ENCODE peak calls at places on chromosomes 2 and 18, in seven cellular contexts. One of them, this sample, is unnamed.

GRCh38 chr2:222753251-222753824 is 81.9 kb downstream of the MOGAT1 start:
- DNase-seq in H9: no peak
- DNase-seq in mesendoderm: no peak
- DNase-seq in trophoblast cell: no peak
- DNase-seq in mesenchymal stem cell: peak; percentile 31
- DNase-seq in neuronal stem cell: peak; percentile 33
- DNase-seq in H1: no peak
- DNase-seq in this sample: peak; percentile 82

GRCh38 chr2:188765522-188765921 is 208.7 kb upstream of the COL3A1 start:
- DNase-seq in H9: no peak
- DNase-seq in mesendoderm: peak; percentile 50
- DNase-seq in trophoblast cell: peak; percentile 20
- DNase-seq in mesenchymal stem cell: peak; percentile 72
- DNase-seq in neuronal stem cell: peak; percentile 8
- DNase-seq in H1: no peak
- DNase-seq in this sample: peak; percentile 12

GRCh38 chr2:65085148-65085547 is 28.9 kb downstream of the CEP68 start:
- DNase-seq in H9: no peak
- DNase-seq in mesendoderm: no peak
- DNase-seq in trophoblast cell: no peak
- DNase-seq in mesenchymal stem cell: no peak
- DNase-seq in neuronal stem cell: no peak
- DNase-seq in H1: no peak
- DNase-seq in this sample: no peak

GRCh38 chr2:121471571-121472464 is 58.9 kb upstream of the RNU4ATAC start:
- DNase-seq in H9: no peak
- DNase-seq in mesendoderm: peak; percentile 57
- DNase-seq in trophoblast cell: no peak
- DNase-seq in mesenchymal stem cell: no peak
- DNase-seq in neuronal stem cell: no peak
- DNase-seq in H1: no peak
- DNase-seq in this sample: peak; percentile 79

GRCh38 chr2:207869784-207870778 is 100.4 kb upstream of the FZD5 start:
- DNase-seq in H9: no peak
- DNase-seq in mesendoderm: no peak
- DNase-seq in trophoblast cell: peak; percentile 13
- DNase-seq in mesenchymal stem cell: peak; percentile 63
- DNase-seq in neuronal stem cell: no peak
- DNase-seq in H1: no peak
- DNase-seq in this sample: peak; percentile 83

GRCh38 chr2:236939751-236940229 is 145.9 kb upstream of the COPS8 start:
- DNase-seq in H9: no peak
- DNase-seq in mesendoderm: no peak
- DNase-seq in trophoblast cell: no peak
- DNase-seq in mesenchymal stem cell: peak; percentile 60
- DNase-seq in neuronal stem cell: no peak
- DNase-seq in H1: peak; percentile 22
- DNase-seq in this sample: no peak

GRCh38 chr18:45566025-45566740 is 49.1 kb upstream of the SLC14A2 start:
- DNase-seq in H9: no peak
- DNase-seq in mesendoderm: peak; percentile 27
- DNase-seq in trophoblast cell: no peak
- DNase-seq in mesenchymal stem cell: peak; percentile 79
- DNase-seq in neuronal stem cell: no peak
- DNase-seq in H1: no peak
- DNase-seq in this sample: peak; percentile 87

GRCh38 chr2:202817771-202818170 is 53.8 kb downstream of the ICA1L start:
- DNase-seq in H9: no peak
- DNase-seq in mesendoderm: no peak
- DNase-seq in trophoblast cell: no peak
- DNase-seq in mesenchymal stem cell: no peak
- DNase-seq in neuronal stem cell: no peak
- DNase-seq in H1: no peak
- DNase-seq in this sample: no peak

GRCh38 chr2:197219636-197220035 is 90.9 kb downstream of the ANKRD44 start:
- DNase-seq in H9: no peak
- DNase-seq in mesendoderm: no peak
- DNase-seq in trophoblast cell: no peak
- DNase-seq in mesenchymal stem cell: no peak
- DNase-seq in neuronal stem cell: no peak
- DNase-seq in H1: no peak
- DNase-seq in this sample: no peak

GRCh38 chr2:235940330-235940729 is 227.9 kb downstream of the GBX2 start:
- DNase-seq in H9: no peak
- DNase-seq in mesendoderm: peak; percentile 6
- DNase-seq in trophoblast cell: peak; percentile 27
- DNase-seq in mesenchymal stem cell: peak; percentile 99
- DNase-seq in neuronal stem cell: no peak
- DNase-seq in H1: no peak
- DNase-seq in this sample: peak; percentile 97

GRCh38 chr18:6593142-6593889 is 136.2 kb upstream of the ARHGAP28 start:
- DNase-seq in H9: no peak
- DNase-seq in mesendoderm: no peak
- DNase-seq in trophoblast cell: no peak
- DNase-seq in mesenchymal stem cell: no peak
- DNase-seq in neuronal stem cell: no peak
- DNase-seq in H1: no peak
- DNase-seq in this sample: no peak

GRCh38 chr2:231047270-231047921 is 9.3 kb upstream of the PSMD1 start:
- DNase-seq in H9: no peak
- DNase-seq in mesendoderm: no peak
- DNase-seq in trophoblast cell: no peak
- DNase-seq in mesenchymal stem cell: no peak
- DNase-seq in neuronal stem cell: no peak
- DNase-seq in H1: no peak
- DNase-seq in this sample: no peak

GRCh38 chr2:43133708-43134570 is 92.5 kb downstream of the ZFP36L2 start:
- DNase-seq in H9: no peak
- DNase-seq in mesendoderm: no peak
- DNase-seq in trophoblast cell: no peak
- DNase-seq in mesenchymal stem cell: no peak
- DNase-seq in neuronal stem cell: no peak
- DNase-seq in H1: no peak
- DNase-seq in this sample: no peak

GRCh38 chr2:151916632-151917031 is 88.4 kb upstream of the ARL5A start:
- DNase-seq in H9: no peak
- DNase-seq in mesendoderm: no peak
- DNase-seq in trophoblast cell: no peak
- DNase-seq in mesenchymal stem cell: no peak
- DNase-seq in neuronal stem cell: no peak
- DNase-seq in H1: no peak
- DNase-seq in this sample: no peak

DNA sequence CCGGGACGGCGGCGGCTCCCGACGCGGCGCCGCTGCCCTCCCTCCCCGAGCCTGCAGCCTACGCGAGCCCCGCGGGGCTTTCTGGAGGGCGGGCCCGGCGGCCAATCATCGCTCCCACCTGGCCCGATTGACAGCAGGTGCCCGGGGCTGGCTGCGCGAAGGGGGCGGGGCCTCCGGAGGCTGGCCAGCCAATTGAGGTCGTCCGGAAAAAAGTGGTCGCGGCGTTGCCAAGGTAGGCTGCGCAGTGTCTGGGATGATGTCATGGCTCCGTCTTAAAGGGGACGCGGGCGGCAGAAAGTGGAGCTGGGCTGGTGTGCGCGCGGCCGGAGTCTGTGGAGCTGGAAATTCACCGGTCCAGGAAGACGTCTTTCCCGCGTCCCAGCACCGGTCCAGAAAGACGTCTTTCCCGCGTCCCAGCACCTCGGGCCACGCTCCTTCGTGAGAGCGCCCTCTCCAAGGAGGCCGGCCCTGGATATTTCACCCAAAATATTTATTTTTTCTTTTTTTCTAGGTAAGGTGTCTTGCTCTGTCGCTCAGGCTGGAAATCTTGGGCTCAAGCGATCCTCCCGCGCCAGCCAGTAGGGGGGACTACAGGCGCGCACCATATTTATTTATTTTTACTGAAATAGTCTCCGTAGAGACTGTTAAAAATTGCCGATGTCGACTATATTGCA is at the start of gene ACTR1B:
- DNase-seq in H9: peak; percentile 99
- DNase-seq in mesendoderm: peak; percentile 99
- DNase-seq in trophoblast cell: peak; percentile 99
- DNase-seq in mesenchymal stem cell: peak; percentile 98
- DNase-seq in neuronal stem cell: peak; percentile 97
- DNase-seq in H1: peak; percentile 95
- DNase-seq in this sample: peak; percentile 98
- H2BK120ac ChIP-seq in H9: no peak within 1 kb of the TSS
- H2BK120ac ChIP-seq in mesendoderm: peak within 1 kb of the TSS; percentile 77
- H2BK120ac ChIP-seq in trophoblast cell: peak within 1 kb of the TSS; percentile 86
- H2BK120ac ChIP-seq in mesenchymal stem cell: peak within 1 kb of the TSS; percentile 96
- H2BK120ac ChIP-seq in neuronal stem cell: no peak within 1 kb of the TSS
- H2BK120ac ChIP-seq in H1: no peak within 1 kb of the TSS
- H2BK120ac ChIP-seq in this sample: peak within 1 kb of the TSS; percentile 76

GRCh38 chr2:168738057-168738456 is 64.4 kb upstream of the NOSTRIN start:
- DNase-seq in H9: no peak
- DNase-seq in mesendoderm: peak; percentile 76
- DNase-seq in trophoblast cell: no peak
- DNase-seq in mesenchymal stem cell: no peak
- DNase-seq in neuronal stem cell: no peak
- DNase-seq in H1: no peak
- DNase-seq in this sample: no peak

GRCh38 chr2:168740788-168741187 is 61.6 kb upstream of the NOSTRIN start:
- DNase-seq in H9: no peak
- DNase-seq in mesendoderm: no peak
- DNase-seq in trophoblast cell: no peak
- DNase-seq in mesenchymal stem cell: no peak
- DNase-seq in neuronal stem cell: no peak
- DNase-seq in H1: no peak
- DNase-seq in this sample: no peak

GRCh38 chr2:168740360-168740759 is 62.1 kb upstream of the NOSTRIN start:
- DNase-seq in H9: no peak
- DNase-seq in mesendoderm: peak; percentile 25
- DNase-seq in trophoblast cell: peak; percentile 96
- DNase-seq in mesenchymal stem cell: no peak
- DNase-seq in neuronal stem cell: no peak
- DNase-seq in H1: no peak
- DNase-seq in this sample: peak; percentile 10

GRCh38 chr2:168734199-168734746 is 68.2 kb upstream of the NOSTRIN start:
- DNase-seq in H9: no peak
- DNase-seq in mesendoderm: no peak
- DNase-seq in trophoblast cell: no peak
- DNase-seq in mesenchymal stem cell: no peak
- DNase-seq in neuronal stem cell: no peak
- DNase-seq in H1: no peak
- DNase-seq in this sample: no peak

DNA sequence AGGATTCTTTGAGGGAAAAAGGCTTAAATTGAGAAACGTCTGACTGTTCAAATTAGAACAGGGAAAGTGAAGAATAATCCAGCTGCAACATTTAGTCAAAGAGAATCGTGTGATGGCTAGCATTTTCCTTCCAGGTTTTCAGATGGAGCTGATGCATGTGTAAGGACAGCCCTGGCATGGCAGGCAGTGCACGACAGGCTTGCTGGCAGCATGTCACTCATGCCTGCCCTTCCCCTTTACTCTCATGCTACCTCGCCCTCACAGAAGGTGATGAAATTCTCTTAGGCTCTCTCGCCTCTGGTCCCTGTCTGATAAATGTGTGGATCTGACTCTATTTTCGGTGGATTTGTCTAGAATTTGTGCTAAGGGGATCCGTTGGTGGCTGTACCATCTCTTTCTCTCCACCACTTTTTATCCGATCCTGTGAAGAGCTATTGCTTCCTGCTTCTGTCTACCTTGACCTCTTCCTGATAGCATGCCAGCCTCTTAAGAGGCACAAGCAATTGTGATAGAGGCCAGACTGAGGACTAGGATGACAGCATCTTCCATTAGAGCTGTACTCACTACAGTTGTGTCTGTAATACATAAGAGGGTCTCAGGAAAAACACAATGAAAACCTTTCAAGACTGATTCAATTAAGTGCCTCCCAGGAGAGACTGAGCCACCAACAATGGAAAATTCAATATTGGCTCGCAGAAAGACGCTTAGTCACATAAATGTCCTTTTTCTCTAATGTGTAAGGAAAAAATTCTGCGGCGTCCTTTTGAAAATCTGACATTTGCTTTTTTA is 65.6 kb upstream of the NOSTRIN start:
- DNase-seq in H9: no peak
- DNase-seq in mesendoderm: no peak
- DNase-seq in trophoblast cell: no peak
- DNase-seq in mesenchymal stem cell: no peak
- DNase-seq in neuronal stem cell: no peak
- DNase-seq in H1: no peak
- DNase-seq in this sample: no peak
- H2BK120ac ChIP-seq in H9: no peak overlapping the region
- H2BK120ac ChIP-seq in mesendoderm: no peak overlapping the region
- H2BK120ac ChIP-seq in trophoblast cell: no peak overlapping the region
- H2BK120ac ChIP-seq in mesenchymal stem cell: no peak overlapping the region
- H2BK120ac ChIP-seq in neuronal stem cell: no peak overlapping the region
- H2BK120ac ChIP-seq in H1: no peak overlapping the region
- H2BK120ac ChIP-seq in this sample: no peak overlapping the region

DNA sequence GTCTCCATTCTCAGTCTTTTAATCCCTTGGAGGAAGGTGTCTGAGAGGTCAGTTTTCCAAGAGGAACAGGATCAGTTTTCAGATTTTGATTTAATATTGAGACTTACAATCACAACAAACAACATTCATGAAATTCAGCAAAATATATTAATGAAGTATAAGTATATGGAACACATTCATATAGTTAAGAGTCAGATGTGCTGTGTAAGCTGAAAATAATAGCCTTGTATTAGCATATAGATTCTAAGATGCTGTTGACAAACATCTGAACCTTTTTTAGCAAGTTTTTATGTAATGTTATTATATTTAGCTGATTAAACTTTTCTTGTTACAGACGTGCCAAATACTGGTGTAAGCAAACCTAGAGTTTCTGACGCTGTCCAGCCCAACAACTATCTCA is 163.9 kb downstream of the PKP4 start:
- DNase-seq in H9: no peak
- DNase-seq in mesendoderm: no peak
- DNase-seq in trophoblast cell: no peak
- DNase-seq in mesenchymal stem cell: no peak
- DNase-seq in neuronal stem cell: no peak
- DNase-seq in H1: no peak
- DNase-seq in this sample: no peak
- H2BK120ac ChIP-seq in H9: no peak overlapping the region
- H2BK120ac ChIP-seq in mesendoderm: no peak overlapping the region
- H2BK120ac ChIP-seq in trophoblast cell: no peak overlapping the region
- H2BK120ac ChIP-seq in mesenchymal stem cell: no peak overlapping the region
- H2BK120ac ChIP-seq in neuronal stem cell: no peak overlapping the region
- H2BK120ac ChIP-seq in H1: no peak overlapping the region
- H2BK120ac ChIP-seq in this sample: no peak overlapping the region

DNA sequence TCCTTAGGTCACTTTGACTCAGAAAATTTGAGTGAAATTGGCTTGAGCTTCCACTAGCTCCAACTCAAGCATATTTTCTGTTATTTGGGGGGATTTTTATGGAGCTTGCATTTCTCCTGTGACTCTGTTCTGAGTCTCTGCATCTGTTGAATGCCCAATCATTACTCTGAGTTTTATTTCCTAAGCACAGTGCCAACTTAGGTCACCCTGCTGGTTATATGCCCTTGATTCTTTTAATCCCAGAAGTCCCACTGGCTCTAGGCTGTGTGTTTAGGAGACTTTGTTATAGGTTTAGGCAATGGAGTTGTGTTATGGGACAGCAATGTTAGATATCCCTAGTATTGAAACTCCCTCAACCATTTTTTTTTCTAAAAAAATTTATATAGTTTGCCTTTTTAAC is 198.2 kb upstream of the DTNA start:
- DNase-seq in H9: no peak
- DNase-seq in mesendoderm: no peak
- DNase-seq in trophoblast cell: no peak
- DNase-seq in mesenchymal stem cell: no peak
- DNase-seq in neuronal stem cell: no peak
- DNase-seq in H1: no peak
- DNase-seq in this sample: no peak
- H2BK120ac ChIP-seq in H9: no peak overlapping the region
- H2BK120ac ChIP-seq in mesendoderm: no peak overlapping the region
- H2BK120ac ChIP-seq in trophoblast cell: no peak overlapping the region
- H2BK120ac ChIP-seq in mesenchymal stem cell: no peak overlapping the region
- H2BK120ac ChIP-seq in neuronal stem cell: no peak overlapping the region
- H2BK120ac ChIP-seq in H1: no peak overlapping the region
- H2BK120ac ChIP-seq in this sample: no peak overlapping the region

GRCh38 chr18:46731316-46731715 is 25.5 kb downstream of the ST8SIA5 start:
- DNase-seq in H9: no peak
- DNase-seq in mesendoderm: no peak
- DNase-seq in trophoblast cell: no peak
- DNase-seq in mesenchymal stem cell: no peak
- DNase-seq in neuronal stem cell: no peak
- DNase-seq in H1: no peak
- DNase-seq in this sample: no peak
- H2BK120ac ChIP-seq in H9: no peak overlapping the region
- H2BK120ac ChIP-seq in mesendoderm: no peak overlapping the region
- H2BK120ac ChIP-seq in trophoblast cell: no peak overlapping the region
- H2BK120ac ChIP-seq in mesenchymal stem cell: no peak overlapping the region
- H2BK120ac ChIP-seq in neuronal stem cell: no peak overlapping the region
- H2BK120ac ChIP-seq in H1: no peak overlapping the region
- H2BK120ac ChIP-seq in this sample: no peak overlapping the region

This sample was measured in IMR-90.